ENCODE peak calls at places on chromosome 5, in four cellular contexts. One of them, this sample, is unnamed.

GRCh38 chr5:57690724-57691123 is 208.1 kb upstream of the ACTBL2 start:
- DNase-seq in T-helper 22 cell: no peak
- DNase-seq in activated CD4-positive, alpha-beta T cell treated with anti-CD3 and anti-CD28 coated beads, Interleukin-2, amount 50 U/mL, for 48 hours: no peak
- DNase-seq in T-helper 9 cell: no peak
- DNase-seq in this sample: no peak

GRCh38 chr5:115246361-115246991 is 16.2 kb downstream of the PGGT1B start:
- DNase-seq in T-helper 22 cell: no peak
- DNase-seq in activated CD4-positive, alpha-beta T cell treated with anti-CD3 and anti-CD28 coated beads, Interleukin-2, amount 50 U/mL, for 48 hours: no peak
- DNase-seq in T-helper 9 cell: no peak
- DNase-seq in this sample: no peak

GRCh38 chr5:68086857-68087256 is 128.7 kb upstream of the PIK3R1 start:
- DNase-seq in T-helper 22 cell: no peak
- DNase-seq in activated CD4-positive, alpha-beta T cell treated with anti-CD3 and anti-CD28 coated beads, Interleukin-2, amount 50 U/mL, for 48 hours: no peak
- DNase-seq in T-helper 9 cell: no peak
- DNase-seq in this sample: no peak

GRCh38 chr5:31731016-31731415 is 92.1 kb downstream of the PDZD2 start:
- DNase-seq in T-helper 22 cell: peak
- DNase-seq in activated CD4-positive, alpha-beta T cell treated with anti-CD3 and anti-CD28 coated beads, Interleukin-2, amount 50 U/mL, for 48 hours: no peak
- DNase-seq in T-helper 9 cell: no peak
- DNase-seq in this sample: no peak

GRCh38 chr5:33794550-33795300 is 97.1 kb downstream of the ADAMTS12 start:
- DNase-seq in T-helper 22 cell: no peak
- DNase-seq in activated CD4-positive, alpha-beta T cell treated with anti-CD3 and anti-CD28 coated beads, Interleukin-2, amount 50 U/mL, for 48 hours: no peak
- DNase-seq in T-helper 9 cell: no peak
- DNase-seq in this sample: no peak

GRCh38 chr5:35990941-35991592 is at the start of gene UGT3A1:
- DNase-seq in T-helper 22 cell: no peak
- DNase-seq in activated CD4-positive, alpha-beta T cell treated with anti-CD3 and anti-CD28 coated beads, Interleukin-2, amount 50 U/mL, for 48 hours: no peak
- DNase-seq in T-helper 9 cell: no peak
- DNase-seq in this sample: no peak

GRCh38 chr5:86526811-86527348 is 90.9 kb upstream of the COX7C start:
- DNase-seq in T-helper 22 cell: no peak
- DNase-seq in activated CD4-positive, alpha-beta T cell treated with anti-CD3 and anti-CD28 coated beads, Interleukin-2, amount 50 U/mL, for 48 hours: no peak
- DNase-seq in T-helper 9 cell: no peak
- DNase-seq in this sample: no peak

GRCh38 chr5:167414611-167415010 is 876.8 kb upstream of the WWC1 start:
- DNase-seq in T-helper 22 cell: no peak
- DNase-seq in activated CD4-positive, alpha-beta T cell treated with anti-CD3 and anti-CD28 coated beads, Interleukin-2, amount 50 U/mL, for 48 hours: no peak
- DNase-seq in T-helper 9 cell: no peak
- DNase-seq in this sample: no peak

GRCh38 chr5:89034588-89034987 is 151.6 kb upstream of the MEF2C start:
- DNase-seq in T-helper 22 cell: no peak
- DNase-seq in activated CD4-positive, alpha-beta T cell treated with anti-CD3 and anti-CD28 coated beads, Interleukin-2, amount 50 U/mL, for 48 hours: no peak
- DNase-seq in T-helper 9 cell: no peak
- DNase-seq in this sample: no peak

GRCh38 chr5:93510626-93511420 is 70.2 kb downstream of the NR2F1-AS1 start:
- DNase-seq in T-helper 22 cell: no peak
- DNase-seq in activated CD4-positive, alpha-beta T cell treated with anti-CD3 and anti-CD28 coated beads, Interleukin-2, amount 50 U/mL, for 48 hours: no peak
- DNase-seq in T-helper 9 cell: no peak
- DNase-seq in this sample: no peak

GRCh38 chr5:179194201-179194910 is 134.2 kb downstream of the ZNF354C start:
- DNase-seq in T-helper 22 cell: no peak
- DNase-seq in activated CD4-positive, alpha-beta T cell treated with anti-CD3 and anti-CD28 coated beads, Interleukin-2, amount 50 U/mL, for 48 hours: no peak
- DNase-seq in T-helper 9 cell: no peak
- DNase-seq in this sample: no peak

GRCh38 chr5:173441053-173441628 is 112.9 kb upstream of the STC2 start:
- DNase-seq in T-helper 22 cell: no peak
- DNase-seq in activated CD4-positive, alpha-beta T cell treated with anti-CD3 and anti-CD28 coated beads, Interleukin-2, amount 50 U/mL, for 48 hours: no peak
- DNase-seq in T-helper 9 cell: no peak
- DNase-seq in this sample: no peak

GRCh38 chr5:174412374-174412773 is 312.0 kb upstream of the MSX2 start:
- DNase-seq in T-helper 22 cell: no peak
- DNase-seq in activated CD4-positive, alpha-beta T cell treated with anti-CD3 and anti-CD28 coated beads, Interleukin-2, amount 50 U/mL, for 48 hours: no peak
- DNase-seq in T-helper 9 cell: no peak
- DNase-seq in this sample: no peak

GRCh38 chr5:177358333-177358939 is 712 bp downstream of the RGS14 start:
- DNase-seq in T-helper 22 cell: no peak
- DNase-seq in activated CD4-positive, alpha-beta T cell treated with anti-CD3 and anti-CD28 coated beads, Interleukin-2, amount 50 U/mL, for 48 hours: no peak
- DNase-seq in T-helper 9 cell: no peak
- DNase-seq in this sample: no peak

GRCh38 chr5:8327016-8327415 is 458.1 kb downstream of the MTRR start:
- DNase-seq in T-helper 22 cell: no peak
- DNase-seq in activated CD4-positive, alpha-beta T cell treated with anti-CD3 and anti-CD28 coated beads, Interleukin-2, amount 50 U/mL, for 48 hours: no peak
- DNase-seq in T-helper 9 cell: no peak
- DNase-seq in this sample: no peak

GRCh38 chr5:30131-30530 is 61.8 kb upstream of the PLEKHG4B start:
- DNase-seq in T-helper 22 cell: no peak
- DNase-seq in activated CD4-positive, alpha-beta T cell treated with anti-CD3 and anti-CD28 coated beads, Interleukin-2, amount 50 U/mL, for 48 hours: no peak
- DNase-seq in T-helper 9 cell: no peak
- DNase-seq in this sample: no peak

GRCh38 chr5:175032741-175033151 is 308.4 kb downstream of the MSX2 start:
- DNase-seq in T-helper 22 cell: no peak
- DNase-seq in activated CD4-positive, alpha-beta T cell treated with anti-CD3 and anti-CD28 coated beads, Interleukin-2, amount 50 U/mL, for 48 hours: no peak
- DNase-seq in T-helper 9 cell: no peak
- DNase-seq in this sample: no peak

GRCh38 chr5:172821340-172821985 is 12.6 kb upstream of the ERGIC1 start:
- DNase-seq in T-helper 22 cell: no peak
- DNase-seq in activated CD4-positive, alpha-beta T cell treated with anti-CD3 and anti-CD28 coated beads, Interleukin-2, amount 50 U/mL, for 48 hours: no peak
- DNase-seq in T-helper 9 cell: no peak
- DNase-seq in this sample: no peak

GRCh38 chr5:148967783-148968182 is 95.1 kb downstream of the SH3TC2 start:
- DNase-seq in T-helper 22 cell: no peak
- DNase-seq in activated CD4-positive, alpha-beta T cell treated with anti-CD3 and anti-CD28 coated beads, Interleukin-2, amount 50 U/mL, for 48 hours: no peak
- DNase-seq in T-helper 9 cell: no peak
- DNase-seq in this sample: no peak

GRCh38 chr5:33772276-33772990 is 119.4 kb downstream of the ADAMTS12 start:
- DNase-seq in T-helper 22 cell: no peak
- DNase-seq in activated CD4-positive, alpha-beta T cell treated with anti-CD3 and anti-CD28 coated beads, Interleukin-2, amount 50 U/mL, for 48 hours: no peak
- DNase-seq in T-helper 9 cell: no peak
- DNase-seq in this sample: no peak

GRCh38 chr5:83000448-83000847 is 76.7 kb downstream of the TMEM167A start:
- DNase-seq in T-helper 22 cell: no peak
- DNase-seq in activated CD4-positive, alpha-beta T cell treated with anti-CD3 and anti-CD28 coated beads, Interleukin-2, amount 50 U/mL, for 48 hours: no peak
- DNase-seq in T-helper 9 cell: no peak
- DNase-seq in this sample: no peak

GRCh38 chr5:177308740-177309139 is 3.0 kb downstream of the MXD3 start:
- DNase-seq in T-helper 22 cell: no peak
- DNase-seq in activated CD4-positive, alpha-beta T cell treated with anti-CD3 and anti-CD28 coated beads, Interleukin-2, amount 50 U/mL, for 48 hours: no peak
- DNase-seq in T-helper 9 cell: no peak
- DNase-seq in this sample: no peak

GRCh38 chr5:28165116-28165515 is 1126.7 kb upstream of the CDH9 start:
- DNase-seq in T-helper 22 cell: no peak
- DNase-seq in activated CD4-positive, alpha-beta T cell treated with anti-CD3 and anti-CD28 coated beads, Interleukin-2, amount 50 U/mL, for 48 hours: no peak
- DNase-seq in T-helper 9 cell: no peak
- DNase-seq in this sample: no peak

GRCh38 chr5:177049285-177049684 is 26.8 kb downstream of the ZNF346 start:
- DNase-seq in T-helper 22 cell: no peak
- DNase-seq in activated CD4-positive, alpha-beta T cell treated with anti-CD3 and anti-CD28 coated beads, Interleukin-2, amount 50 U/mL, for 48 hours: no peak
- DNase-seq in T-helper 9 cell: no peak
- DNase-seq in this sample: no peak

GRCh38 chr5:123571927-123572326 is 60.0 kb downstream of the CSNK1G3 start:
- DNase-seq in T-helper 22 cell: no peak
- DNase-seq in activated CD4-positive, alpha-beta T cell treated with anti-CD3 and anti-CD28 coated beads, Interleukin-2, amount 50 U/mL, for 48 hours: no peak
- DNase-seq in T-helper 9 cell: no peak
- DNase-seq in this sample: no peak

GRCh38 chr5:132261881-132262845 is 4.7 kb downstream of the PDLIM4 start:
- DNase-seq in T-helper 22 cell: no peak
- DNase-seq in activated CD4-positive, alpha-beta T cell treated with anti-CD3 and anti-CD28 coated beads, Interleukin-2, amount 50 U/mL, for 48 hours: no peak
- DNase-seq in T-helper 9 cell: no peak
- DNase-seq in this sample: no peak

GRCh38 chr5:1643651-1644392 is 120.1 kb upstream of the LPCAT1 start:
- DNase-seq in T-helper 22 cell: no peak
- DNase-seq in activated CD4-positive, alpha-beta T cell treated with anti-CD3 and anti-CD28 coated beads, Interleukin-2, amount 50 U/mL, for 48 hours: no peak
- DNase-seq in T-helper 9 cell: no peak
- DNase-seq in this sample: no peak

GRCh38 chr5:93673555-93673954 is 67.8 kb downstream of the POU5F2 start:
- DNase-seq in T-helper 22 cell: no peak
- DNase-seq in activated CD4-positive, alpha-beta T cell treated with anti-CD3 and anti-CD28 coated beads, Interleukin-2, amount 50 U/mL, for 48 hours: no peak
- DNase-seq in T-helper 9 cell: no peak
- DNase-seq in this sample: no peak

GRCh38 chr5:9302228-9302627 is 243.6 kb downstream of the SEMA5A start:
- DNase-seq in T-helper 22 cell: no peak
- DNase-seq in activated CD4-positive, alpha-beta T cell treated with anti-CD3 and anti-CD28 coated beads, Interleukin-2, amount 50 U/mL, for 48 hours: no peak
- DNase-seq in T-helper 9 cell: no peak
- DNase-seq in this sample: no peak